ENCODE peak calls at places on chromosomes 3 and 15, in six cellular contexts. A is fibroblast of pulmonary artery, Y is foreskin keratinocyte, G is AG10803, M is foreskin fibroblast, T is GM23338. I is an unnamed sample.

GRCh38 chr3:125059488-125060245 is 3.9 kb upstream of the HEG1 start:
- DNase-seq in M (peak; percentile 44), Y (no peak), T (peak; percentile 34), G (no peak), A (no peak), I (peak; percentile 53)

GRCh38 chr3:71753716-71754609 is at the start of gene GPR27:
- DNase-seq in G (peak; percentile 29), T (peak; percentile 57), A (peak; percentile 34), Y (no peak), M (peak; percentile 70), I (peak; percentile 33)

GRCh38 chr3:73874596-73874995 is 249.9 kb upstream of the PDZRN3 start:
- DNase-seq in M (no peak), T (peak; percentile 17), Y (no peak), G (no peak), A (no peak), I (no peak)

GRCh38 chr3:195078891-195079440 is 192.0 kb downstream of the XXYLT1 start:
- DNase-seq in A (no peak), M (no peak), G (no peak), T (no peak), Y (no peak), I (no peak)

GRCh38 chr3:8607285-8608040 is 37.1 kb downstream of the SSUH2 start:
- DNase-seq in Y (peak; percentile 22), A (peak; percentile 91), T (peak; percentile 51), G (peak; percentile 78), M (peak; percentile 83), I (peak; percentile 38)

GRCh38 chr3:143750856-143751255 is 97.4 kb downstream of the SLC9A9 start:
- DNase-seq in Y (no peak), M (no peak), G (no peak), A (no peak), T (no peak), I (no peak)

GRCh38 chr3:184229424-184230080 is at the start of gene VWA5B2:
- DNase-seq in G (peak; percentile 8), Y (no peak), T (peak; percentile 83), A (peak; percentile 32), M (peak; percentile 78), I (peak; percentile 92)

GRCh38 chr3:81929697-81930096 is 168.3 kb upstream of the GBE1 start:
- DNase-seq in Y (no peak), A (no peak), G (no peak), T (no peak), M (no peak), I (no peak)

GRCh38 chr3:129604223-129604941 is 2.1 kb downstream of the PLXND1 start:
- DNase-seq in Y (no peak), G (no peak), A (no peak), T (no peak), M (no peak), I (no peak)

GRCh38 chr3:129603561-129603942 is 2.9 kb downstream of the PLXND1 start:
- DNase-seq in A (no peak), Y (no peak), T (no peak), G (no peak), M (peak; percentile 45), I (no peak)

GRCh38 chr3:129601713-129602112 is 4.8 kb downstream of the PLXND1 start:
- DNase-seq in G (no peak), T (no peak), A (no peak), M (no peak), Y (no peak), I (no peak)

GRCh38 chr3:129602309-129602708 is 4.2 kb downstream of the PLXND1 start:
- DNase-seq in Y (no peak), M (no peak), A (no peak), G (no peak), T (peak; percentile 55), I (no peak)

DNA sequence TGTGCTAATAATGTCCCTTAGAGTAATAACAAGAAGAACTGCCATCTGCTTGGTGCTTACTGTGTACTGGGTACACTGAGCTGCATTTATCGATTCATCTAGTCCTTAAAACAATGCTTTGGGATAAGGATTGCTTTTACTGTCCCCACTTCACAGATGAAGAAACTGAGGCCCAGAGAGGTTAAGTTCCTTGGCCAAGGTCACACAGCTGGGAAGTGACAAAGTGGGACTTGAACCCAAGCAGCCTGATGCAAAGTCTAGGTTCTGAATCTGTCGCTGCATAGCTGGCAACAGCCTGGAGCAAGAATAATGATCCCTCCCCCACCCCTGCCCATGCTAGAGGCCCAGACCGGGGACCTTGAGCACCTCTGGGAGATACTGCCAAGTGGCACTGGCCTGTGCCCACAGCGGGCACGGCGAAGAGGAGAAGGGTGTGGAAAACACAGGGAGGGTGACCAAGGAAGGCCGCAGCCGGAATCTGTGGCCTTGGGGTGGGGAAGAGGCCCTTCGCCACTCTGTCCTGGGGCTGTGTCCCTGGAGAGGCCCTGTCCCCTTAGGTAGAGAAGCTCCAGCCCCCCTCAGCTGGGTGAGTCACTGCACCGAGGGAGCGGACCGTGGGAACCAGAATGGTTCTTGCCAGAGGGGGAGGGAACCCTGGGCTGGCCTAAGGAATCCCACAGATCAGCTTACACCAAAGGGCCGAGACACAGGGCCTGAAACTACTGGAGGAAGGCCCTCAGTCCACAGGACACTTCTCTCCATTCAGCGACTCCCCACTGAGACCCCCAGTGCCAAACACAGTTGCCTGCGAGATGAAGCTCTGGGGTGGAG is 3.5 kb downstream of the PLXND1 start:
- DNase-seq in Y (no peak), T (peak; percentile 74), M (peak; percentile 96), G (peak; percentile 94), A (peak; percentile 95), I (no peak)
- TF ChIP-seq CTCF in Y (no peak), T (no peak), M (no peak), G (no peak), A (no peak), I (no peak)

GRCh38 chr3:185444329-185444728 is 54.5 kb downstream of the TMEM41A start:
- DNase-seq in G (no peak), A (no peak), M (no peak), Y (no peak), T (no peak), I (no peak)

GRCh38 chr3:185439745-185440466 is 58.9 kb downstream of the TMEM41A start:
- DNase-seq in Y (no peak), M (no peak), G (no peak), T (no peak), A (no peak), I (no peak)

GRCh38 chr3:185442031-185442430 is 56.8 kb downstream of the TMEM41A start:
- DNase-seq in T (no peak), A (no peak), M (no peak), G (no peak), Y (no peak), I (no peak)
- TF ChIP-seq CTCF in T (no peak), A (no peak), M (no peak), G (no peak), Y (no peak), I (no peak)

DNA sequence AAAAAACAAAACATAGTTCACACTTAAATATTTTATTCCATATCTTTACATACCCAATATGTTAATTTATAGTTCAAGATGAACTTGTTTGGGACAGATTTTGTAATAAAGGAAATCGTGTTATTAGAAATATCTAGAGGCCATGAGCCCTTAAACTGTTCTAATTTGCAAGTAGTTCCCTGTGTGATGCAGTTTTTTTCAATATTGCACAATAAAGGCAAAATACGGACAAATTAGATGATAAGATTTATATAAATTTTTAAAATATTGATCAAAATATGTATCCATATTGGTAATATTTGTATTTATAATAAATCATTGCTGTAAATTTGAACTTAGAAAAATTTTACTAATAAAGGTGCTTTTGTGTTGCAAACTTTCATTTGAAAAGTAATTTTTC is 23.8 kb downstream of the CTNNB1 start:
- DNase-seq in T (no peak), G (no peak), A (no peak), Y (no peak), M (peak; percentile 10), I (no peak)
- TF ChIP-seq CTCF in T (no peak), G (no peak), A (no peak), Y (no peak), M (no peak), I (no peak)

DNA sequence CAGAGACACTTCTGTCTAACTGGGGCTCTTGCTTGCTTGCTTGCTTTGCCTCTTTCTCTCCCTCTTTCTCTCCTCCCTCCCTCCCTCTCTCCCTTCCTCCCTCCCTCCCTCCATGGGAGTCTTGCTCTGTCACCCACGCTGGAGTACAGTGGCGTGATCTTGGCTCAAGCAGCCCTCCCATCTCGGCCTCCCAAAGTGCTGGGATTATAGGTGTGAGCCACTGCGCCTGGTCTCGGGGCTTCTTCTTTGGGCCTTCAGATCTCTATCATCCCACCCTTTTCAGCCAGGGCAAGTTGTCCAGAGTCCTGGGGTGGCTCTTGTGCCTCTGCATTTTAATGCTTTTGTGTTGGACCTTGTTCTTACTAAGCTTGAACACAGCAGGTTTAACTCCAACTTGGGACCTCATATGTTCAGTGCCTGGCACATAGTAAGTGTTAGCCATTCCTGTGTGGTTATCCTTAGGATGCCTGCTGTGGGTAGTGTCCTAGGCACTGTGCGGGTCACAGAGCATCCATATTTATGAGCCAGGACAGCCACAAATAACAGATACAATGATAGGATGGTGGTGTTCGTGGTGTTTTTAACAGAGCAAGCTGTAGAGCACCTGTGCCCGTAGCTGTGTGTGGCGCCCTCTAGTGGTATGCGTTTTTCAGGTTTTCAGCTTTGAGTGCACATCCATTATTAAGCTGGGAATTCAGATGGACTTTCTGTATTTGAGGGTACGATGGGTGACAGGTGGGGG is 75.1 kb downstream of the CCK start:
- DNase-seq in G (peak; percentile 49), A (peak; percentile 77), T (peak; percentile 89), M (peak; percentile 85), Y (peak; percentile 9), I (peak; percentile 85)
- TF ChIP-seq CTCF in G (peak; percentile 85), A (peak; percentile 92), T (peak; percentile 95), M (peak; percentile 77), Y (peak; percentile 89), I (peak; percentile 86)

GRCh38 chr15:82124331-82125263 is 78.8 kb upstream of the MEX3B start:
- DNase-seq in Y (no peak), T (peak; percentile 40), G (no peak), M (no peak), A (no peak), I (no peak)
- TF ChIP-seq CTCF in Y (no peak), T (peak; percentile 54), G (no peak), M (no peak), A (no peak), I (no peak)

I was measured in Calu3.